ENCODE peak calls at places on chromosomes 16 and 17, in four cellular contexts. One of them, this sample, is unnamed.

GRCh38 chr16:67773569-67774456 is 32.5 kb downstream of the RANBP10 start:
- DNase-seq in hepatocyte: no peak
- DNase-seq in thoracic aorta: no peak
- DNase-seq in suprapubic skin: no peak
- DNase-seq in this sample: no peak

GRCh38 chr16:56871172-56871593 is 6.2 kb downstream of the SLC12A3 start:
- DNase-seq in hepatocyte: peak; percentile 46
- DNase-seq in thoracic aorta: no peak
- DNase-seq in suprapubic skin: no peak
- DNase-seq in this sample: peak; percentile 41

GRCh38 chr17:64448665-64449512 is at the start of gene MILR1:
- DNase-seq in hepatocyte: no peak
- DNase-seq in thoracic aorta: no peak
- DNase-seq in suprapubic skin: no peak
- DNase-seq in this sample: peak; percentile 39

GRCh38 chr17:37792787-37793186 is 47.9 kb upstream of the HNF1B start:
- DNase-seq in hepatocyte: no peak
- DNase-seq in thoracic aorta: no peak
- DNase-seq in suprapubic skin: no peak
- DNase-seq in this sample: no peak

GRCh38 chr16:57795431-57795878 is 6.8 kb downstream of the KIFC3 start:
- DNase-seq in hepatocyte: peak; percentile 53
- DNase-seq in thoracic aorta: no peak
- DNase-seq in suprapubic skin: no peak
- DNase-seq in this sample: peak; percentile 55

GRCh38 chr17:45284176-45285140 is 22.6 kb upstream of the SPATA32 start:
- DNase-seq in hepatocyte: no peak
- DNase-seq in thoracic aorta: no peak
- DNase-seq in suprapubic skin: peak; percentile 80
- DNase-seq in this sample: peak; percentile 66

GRCh38 chr16:52976539-52977167 is 76.0 kb downstream of the CHD9NB start:
- DNase-seq in hepatocyte: peak; percentile 42
- DNase-seq in thoracic aorta: no peak
- DNase-seq in suprapubic skin: no peak
- DNase-seq in this sample: peak; percentile 34

GRCh38 chr17:59756236-59756818 is 48.9 kb downstream of the VMP1 start:
- DNase-seq in hepatocyte: no peak
- DNase-seq in thoracic aorta: no peak
- DNase-seq in suprapubic skin: no peak
- DNase-seq in this sample: peak; percentile 71

GRCh38 chr16:11139624-11140375 is 116.2 kb downstream of the SOCS1 start:
- DNase-seq in hepatocyte: no peak
- DNase-seq in thoracic aorta: no peak
- DNase-seq in suprapubic skin: no peak
- DNase-seq in this sample: no peak

GRCh38 chr17:65438173-65438572 is 123.3 kb downstream of the AXIN2 start:
- DNase-seq in hepatocyte: no peak
- DNase-seq in thoracic aorta: no peak
- DNase-seq in suprapubic skin: no peak
- DNase-seq in this sample: no peak

GRCh38 chr16:56450275-56450889 is 750 bp downstream of the NUDT21 start:
- DNase-seq in hepatocyte: peak; percentile 18
- DNase-seq in thoracic aorta: no peak
- DNase-seq in suprapubic skin: no peak
- DNase-seq in this sample: peak; percentile 37

GRCh38 chr17:17468217-17469010 is 8.4 kb upstream of the MED9 start:
- DNase-seq in hepatocyte: no peak
- DNase-seq in thoracic aorta: no peak
- DNase-seq in suprapubic skin: no peak
- DNase-seq in this sample: no peak

GRCh38 chr17:77254961-77255741 is 114.4 kb downstream of the SEC14L1 start:
- DNase-seq in hepatocyte: peak; percentile 74
- DNase-seq in thoracic aorta: no peak
- DNase-seq in suprapubic skin: no peak
- DNase-seq in this sample: peak; percentile 92

GRCh38 chr17:72476134-72476533 is 355.3 kb downstream of the SOX9 start:
- DNase-seq in hepatocyte: no peak
- DNase-seq in thoracic aorta: no peak
- DNase-seq in suprapubic skin: no peak
- DNase-seq in this sample: no peak

GRCh38 chr16:67878846-67879245 is 5.8 kb upstream of the NRN1L start:
- DNase-seq in hepatocyte: no peak
- DNase-seq in thoracic aorta: no peak
- DNase-seq in suprapubic skin: no peak
- DNase-seq in this sample: no peak

GRCh38 chr17:71703701-71704100 is 417.1 kb upstream of the SOX9 start:
- DNase-seq in hepatocyte: no peak
- DNase-seq in thoracic aorta: no peak
- DNase-seq in suprapubic skin: no peak
- DNase-seq in this sample: no peak

GRCh38 chr16:27191352-27191924 is 11.9 kb upstream of the KDM8 start:
- DNase-seq in hepatocyte: no peak
- DNase-seq in thoracic aorta: no peak
- DNase-seq in suprapubic skin: no peak
- DNase-seq in this sample: no peak

GRCh38 chr17:81608082-81608481 is 28.8 kb downstream of the NPLOC4 start:
- DNase-seq in hepatocyte: no peak
- DNase-seq in thoracic aorta: no peak
- DNase-seq in suprapubic skin: no peak
- DNase-seq in this sample: no peak

GRCh38 chr17:80423536-80424225 is 8.7 kb downstream of the ENDOV start:
- DNase-seq in hepatocyte: no peak
- DNase-seq in thoracic aorta: no peak
- DNase-seq in suprapubic skin: no peak
- DNase-seq in this sample: no peak

GRCh38 chr17:28317965-28318758 is 838 bp upstream of the TMEM97 start:
- DNase-seq in hepatocyte: no peak
- DNase-seq in thoracic aorta: no peak
- DNase-seq in suprapubic skin: no peak
- DNase-seq in this sample: no peak

GRCh38 chr17:50511058-50511457 is 2.8 kb downstream of the MYCBPAP start:
- DNase-seq in hepatocyte: no peak
- DNase-seq in thoracic aorta: no peak
- DNase-seq in suprapubic skin: no peak
- DNase-seq in this sample: no peak

GRCh38 chr17:18141210-18141803 is 32.8 kb downstream of the MYO15A start:
- DNase-seq in hepatocyte: peak; percentile 78
- DNase-seq in thoracic aorta: no peak
- DNase-seq in suprapubic skin: no peak
- DNase-seq in this sample: peak; percentile 49

GRCh38 chr17:39968731-39969130 is 5.9 kb downstream of the GSDMA start:
- DNase-seq in hepatocyte: no peak
- DNase-seq in thoracic aorta: no peak
- DNase-seq in suprapubic skin: no peak
- DNase-seq in this sample: no peak

GRCh38 chr16:56848056-56848936 is 16.7 kb upstream of the SLC12A3 start:
- DNase-seq in hepatocyte: no peak
- DNase-seq in thoracic aorta: peak; percentile 15
- DNase-seq in suprapubic skin: peak; percentile 60
- DNase-seq in this sample: peak; percentile 53

GRCh38 chr17:47304191-47304590 is 19.6 kb upstream of the EFCAB13 start:
- DNase-seq in hepatocyte: no peak
- DNase-seq in thoracic aorta: no peak
- DNase-seq in suprapubic skin: no peak
- DNase-seq in this sample: no peak

GRCh38 chr17:78409191-78409621 is 30.8 kb downstream of the PGS1 start:
- DNase-seq in hepatocyte: peak; percentile 79
- DNase-seq in thoracic aorta: no peak
- DNase-seq in suprapubic skin: no peak
- DNase-seq in this sample: peak; percentile 45

GRCh38 chr16:64131423-64131822 is 990.4 kb downstream of the CDH11 start:
- DNase-seq in hepatocyte: no peak
- DNase-seq in thoracic aorta: no peak
- DNase-seq in suprapubic skin: no peak
- DNase-seq in this sample: no peak

GRCh38 chr16:49855822-49856740 is at the start of gene ZNF423:
- DNase-seq in hepatocyte: peak; percentile 56
- DNase-seq in thoracic aorta: no peak
- DNase-seq in suprapubic skin: no peak
- DNase-seq in this sample: no peak

GRCh38 chr16:49858200-49859129 is 2.6 kb upstream of the ZNF423 start:
- DNase-seq in hepatocyte: peak; percentile 81
- DNase-seq in thoracic aorta: peak; percentile 61
- DNase-seq in suprapubic skin: peak; percentile 86
- DNase-seq in this sample: peak; percentile 8

GRCh38 chr16:49857423-49858181 is 1.7 kb upstream of the ZNF423 start:
- DNase-seq in hepatocyte: peak; percentile 85
- DNase-seq in thoracic aorta: no peak
- DNase-seq in suprapubic skin: no peak
- DNase-seq in this sample: peak; percentile 54

GRCh38 chr16:49855280-49855821 is 561 bp downstream of the ZNF423 start:
- DNase-seq in hepatocyte: peak; percentile 94
- DNase-seq in thoracic aorta: no peak
- DNase-seq in suprapubic skin: peak; percentile 91
- DNase-seq in this sample: peak; percentile 38

DNA sequence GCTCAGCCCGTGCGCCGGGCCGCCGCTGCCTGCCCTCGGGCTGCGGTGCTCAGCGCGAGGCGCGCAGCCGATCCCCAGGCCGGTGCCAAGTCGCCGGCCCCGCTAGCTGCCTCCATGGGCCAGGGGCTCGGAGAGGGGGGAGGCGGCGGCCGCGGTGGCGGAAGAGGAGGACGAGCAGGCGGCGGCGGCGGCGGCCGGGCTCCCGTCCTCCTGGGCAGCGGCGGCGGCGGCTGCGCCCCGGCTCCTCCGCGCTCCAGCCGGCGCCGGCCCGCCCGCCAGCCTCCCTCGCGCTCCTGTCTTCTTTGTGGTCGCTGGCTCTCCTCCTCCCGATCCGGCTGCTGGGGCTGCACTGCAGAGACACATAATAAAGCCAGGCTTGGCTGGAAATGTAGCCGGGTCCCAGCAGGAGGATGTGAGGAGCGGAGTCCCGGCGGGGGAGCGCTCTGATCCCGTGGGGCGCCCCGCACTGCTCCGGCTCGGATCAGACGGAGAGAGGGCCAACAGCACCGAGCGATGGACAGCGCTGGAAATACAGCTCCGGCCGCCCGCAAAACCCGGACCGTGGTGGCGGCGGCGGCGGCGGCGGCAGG is 924 bp upstream of the ZNF423 start:
- DNase-seq in hepatocyte: peak; percentile 93
- DNase-seq in thoracic aorta: no peak
- DNase-seq in suprapubic skin: peak; percentile 87
- DNase-seq in this sample: peak; percentile 66
- TF ChIP-seq CTCF in hepatocyte: peak; percentile 57
- TF ChIP-seq CTCF in thoracic aorta: no peak
- TF ChIP-seq CTCF in suprapubic skin: no peak
- TF ChIP-seq CTCF in this sample: no peak

DNA sequence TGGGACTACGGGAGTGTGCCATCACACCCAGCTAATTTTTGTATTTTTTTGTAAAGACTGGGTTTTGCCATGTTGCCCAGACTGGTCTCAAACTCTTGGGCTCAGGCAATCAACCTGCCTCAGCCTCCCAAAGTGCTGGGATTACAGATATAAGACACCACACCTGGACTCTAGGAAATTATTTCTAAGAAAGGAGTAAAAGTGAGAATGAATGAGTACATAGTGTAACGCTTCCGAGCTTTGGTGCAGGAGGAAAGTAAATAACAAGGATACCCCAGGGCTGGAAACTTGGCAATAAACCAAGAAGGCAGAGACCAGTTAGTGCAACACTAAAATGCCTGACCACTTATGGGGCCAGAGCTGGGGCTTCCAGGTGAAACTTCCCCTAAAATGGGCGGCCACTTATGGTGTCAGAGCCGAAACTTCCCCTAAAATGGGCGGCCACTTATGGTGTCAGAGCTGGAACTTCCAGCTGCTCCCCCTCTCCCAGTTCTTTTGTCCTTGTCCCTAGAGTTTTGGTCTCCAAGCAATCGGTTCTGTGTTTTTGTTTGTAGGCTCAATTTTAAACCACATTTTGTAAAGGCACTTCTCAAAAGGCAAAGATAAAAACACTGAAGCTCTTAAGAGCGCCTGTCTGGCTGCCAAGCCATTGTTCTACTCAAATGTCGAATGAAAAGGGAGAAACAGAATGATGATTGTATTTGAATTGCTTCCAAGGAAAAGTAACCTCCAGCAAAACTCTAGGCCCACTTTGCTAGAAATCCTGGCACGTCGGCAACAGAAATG is 64.0 kb downstream of the NXN start:
- DNase-seq in hepatocyte: peak; percentile 54
- DNase-seq in thoracic aorta: no peak
- DNase-seq in suprapubic skin: no peak
- DNase-seq in this sample: no peak
- H3K27ac ChIP-seq in hepatocyte: peak overlapping the region; percentile 96
- H3K27ac ChIP-seq in thoracic aorta: no peak overlapping the region
- H3K27ac ChIP-seq in suprapubic skin: peak overlapping the region; percentile 63
- H3K27ac ChIP-seq in this sample: peak overlapping the region; percentile 98

DNA sequence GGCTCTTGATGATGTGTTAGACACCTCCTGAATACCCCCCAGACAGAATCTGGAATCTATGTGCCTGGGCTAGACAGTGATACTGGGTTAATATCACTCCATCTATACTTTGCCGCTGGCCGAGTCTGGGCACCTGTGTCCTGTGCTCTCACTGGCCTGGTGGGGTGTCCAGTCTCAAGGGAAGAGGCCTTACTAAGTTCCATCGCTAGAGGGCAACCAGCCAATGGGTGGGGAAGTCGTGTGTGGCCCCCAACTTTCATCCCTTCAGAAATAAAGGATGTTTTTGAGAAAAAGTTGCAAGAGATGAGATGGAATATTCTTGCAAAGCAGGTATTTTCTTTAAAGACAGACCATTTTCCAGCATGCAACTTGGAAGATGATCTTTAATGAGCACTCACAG is 1.6 kb upstream of the GLP2R start:
- DNase-seq in hepatocyte: no peak
- DNase-seq in thoracic aorta: no peak
- DNase-seq in suprapubic skin: no peak
- DNase-seq in this sample: peak; percentile 18
- TF ChIP-seq CTCF in hepatocyte: no peak
- TF ChIP-seq CTCF in thoracic aorta: no peak
- TF ChIP-seq CTCF in suprapubic skin: no peak
- TF ChIP-seq CTCF in this sample: no peak

GRCh38 chr16:19701091-19701490 is 16.9 kb downstream of the KNOP1 start:
- DNase-seq in hepatocyte: no peak
- DNase-seq in thoracic aorta: no peak
- DNase-seq in suprapubic skin: no peak
- DNase-seq in this sample: no peak

GRCh38 chr16:19697756-19698318 is 20.2 kb downstream of the KNOP1 start:
- DNase-seq in hepatocyte: no peak
- DNase-seq in thoracic aorta: no peak
- DNase-seq in suprapubic skin: no peak
- DNase-seq in this sample: no peak

GRCh38 chr16:19698480-19699465 is 19.3 kb downstream of the KNOP1 start:
- DNase-seq in hepatocyte: no peak
- DNase-seq in thoracic aorta: no peak
- DNase-seq in suprapubic skin: no peak
- DNase-seq in this sample: no peak

GRCh38 chr16:19700319-19700781 is 17.7 kb downstream of the KNOP1 start:
- DNase-seq in hepatocyte: peak; percentile 68
- DNase-seq in thoracic aorta: no peak
- DNase-seq in suprapubic skin: no peak
- DNase-seq in this sample: peak; percentile 38

DNA sequence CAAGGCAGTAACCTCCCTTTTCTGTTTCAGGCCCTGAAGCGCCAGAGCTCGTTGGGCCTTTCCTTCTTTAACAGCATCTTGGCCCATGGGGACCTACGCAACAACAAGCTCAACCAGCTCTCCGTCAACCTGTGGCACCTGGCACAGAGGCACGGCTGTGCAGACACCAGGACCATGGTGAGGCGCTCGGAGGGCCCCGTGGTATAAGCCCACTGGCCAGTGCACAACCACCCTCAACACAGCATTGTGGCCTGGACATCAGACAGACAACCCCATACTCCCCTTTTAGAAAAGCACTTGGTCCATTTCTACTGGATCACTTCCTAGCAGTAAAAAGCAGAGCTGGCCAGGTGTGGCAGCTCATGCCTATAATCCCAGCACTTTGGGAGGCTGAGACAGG is 18.6 kb downstream of the KNOP1 start:
- DNase-seq in hepatocyte: no peak
- DNase-seq in thoracic aorta: no peak
- DNase-seq in suprapubic skin: no peak
- DNase-seq in this sample: no peak
- H3K27ac ChIP-seq in hepatocyte: peak overlapping the region; percentile 48
- H3K27ac ChIP-seq in thoracic aorta: no peak overlapping the region
- H3K27ac ChIP-seq in suprapubic skin: peak overlapping the region; percentile 3
- H3K27ac ChIP-seq in this sample: peak overlapping the region; percentile 46